ENCODE peak calls at places on chromosomes 13 and 19, in four cellular contexts. K, M, T and D are unnamed samples.

GRCh38 chr13:110018009-110018408 is 231.6 kb upstream of the IRS2 start:
- DNase-seq in M (peak; percentile 37), K (no peak), T (no peak), D (no peak)

GRCh38 chr13:96473463-96474157 is 383.7 kb downstream of the HS6ST3 start:
- DNase-seq in K (no peak), T (no peak), M (peak; percentile 55), D (no peak)

GRCh38 chr13:110714798-110715394 is 1.4 kb downstream of the ING1 start:
- DNase-seq in T (no peak), M (peak; percentile 41), K (peak; percentile 26), D (peak; percentile 85)

GRCh38 chr13:27635256-27635655 is 13.6 kb downstream of the POLR1D start:
- DNase-seq in K (no peak), T (no peak), M (no peak), D (no peak)

GRCh38 chr13:44932171-44932849 is 57.0 kb downstream of the NUFIP1 start:
- DNase-seq in T (no peak), M (peak; percentile 83), K (no peak), D (no peak)

GRCh38 chr19:506404-507285 is 652 bp upstream of the TPGS1 start:
- DNase-seq in M (peak; percentile 100), T (peak; percentile 95), K (peak; percentile 86), D (peak; percentile 98)

GRCh38 chr19:1074512-1075283 is 7.7 kb downstream of the ARHGAP45 start:
- DNase-seq in K (peak; percentile 76), T (peak; percentile 98), M (no peak), D (peak; percentile 97)

GRCh38 chr13:24225062-24225461 is 64.5 kb downstream of the SPATA13 start:
- DNase-seq in K (no peak), M (no peak), T (no peak), D (no peak)

GRCh38 chr19:37505958-37506386 is 767 bp upstream of the ZNF793 start:
- DNase-seq in K (no peak), M (no peak), T (no peak), D (no peak)

GRCh38 chr19:48249502-48250014 is 6.2 kb downstream of the CARD8 start:
- DNase-seq in T (peak; percentile 23), K (peak; percentile 69), M (no peak), D (peak; percentile 76)